ENCODE peak calls at places on chromosomes 1 and 21, in seven cellular contexts. T is cardiac muscle cell, Q is GM23338, L is uterus, J is neural progenitor cell, X is HepG2, N is psoas muscle. H is an unnamed sample.
A peak's percentile ranks its signal among the peaks of the same experiment; 100 is the strongest.

GRCh38 chr1:56543783-56544612 is 35.4 kb downstream of the PLPP3 start:
- DNase-seq in T (no peak), Q (peak; percentile 72), L (no peak), J (no peak), X (no peak), N (no peak), H (no peak)

GRCh38 chr1:165287781-165288180 is 68.7 kb downstream of the LMX1A start:
- DNase-seq in T (no peak), Q (no peak), L (no peak), J (no peak), X (no peak), N (no peak), H (no peak)

GRCh38 chr1:25503551-25504426 is 39.6 kb upstream of the LDLRAP1 start:
- DNase-seq in T (peak; percentile 62), Q (peak; percentile 91), L (no peak), J (peak; percentile 71), X (no peak), N (peak; percentile 46), H (peak; percentile 50)

GRCh38 chr1:203592156-203592555 is 34.5 kb upstream of the ATP2B4 start:
- DNase-seq in T (peak; percentile 82), Q (peak; percentile 57), L (peak; percentile 57), J (peak; percentile 77), X (peak; percentile 15), N (no peak), H (peak; percentile 74)

GRCh38 chr1:64280001-64280400 is 76.6 kb downstream of the UBE2U start:
- DNase-seq in T (no peak), Q (no peak), L (no peak), J (no peak), X (no peak), N (no peak), H (no peak)

GRCh38 chr1:199184180-199184579 is 545.3 kb downstream of the PTPRC start:
- DNase-seq in T (no peak), Q (no peak), L (no peak), J (no peak), X (no peak), N (no peak), H (no peak)

GRCh38 chr1:89605692-89606091 is 27.2 kb upstream of the LRRC8C start:
- DNase-seq in T (peak; percentile 57), Q (no peak), L (no peak), J (no peak), X (peak; percentile 75), N (no peak), H (no peak)

GRCh38 chr1:28887418-28887834 is 26.9 kb upstream of the EPB41 start:
- DNase-seq in T (peak; percentile 52), Q (peak; percentile 41), L (peak; percentile 27), J (peak; percentile 63), X (no peak), N (no peak), H (no peak)

GRCh38 chr21:28402616-28402989 is 590.1 kb downstream of the LTN1 start:
- DNase-seq in T (no peak), Q (no peak), L (no peak), J (no peak), X (no peak), N (no peak), H (no peak)

GRCh38 chr1:15068152-15068551 is 85.4 kb upstream of the TMEM51 start:
- DNase-seq in T (no peak), Q (no peak), L (no peak), J (no peak), X (no peak), N (no peak), H (no peak)

GRCh38 chr21:33948096-33948950 is 32.7 kb upstream of the ATP5PO start:
- DNase-seq in T (peak; percentile 82), Q (peak; percentile 94), L (peak; percentile 40), J (peak; percentile 85), X (no peak), N (peak; percentile 57), H (peak; percentile 86)
- TF ChIP-seq CTCF in T (no peak), Q (no peak), L (no peak), J (no peak), X (no peak), N (no peak), H (no peak)

GRCh38 chr1:39427369-39427768 is 64.1 kb upstream of the BMP8A start:
- DNase-seq in T (peak; percentile 56), Q (no peak), L (no peak), J (no peak), X (no peak), N (no peak), H (no peak)

GRCh38 chr1:39431927-39432326 is 59.5 kb upstream of the BMP8A start:
- DNase-seq in T (no peak), Q (no peak), L (no peak), J (no peak), X (no peak), N (no peak), H (no peak)

GRCh38 chr1:39425634-39426033 is 65.8 kb upstream of the BMP8A start:
- DNase-seq in T (no peak), Q (no peak), L (no peak), J (no peak), X (no peak), N (no peak), H (no peak)

GRCh38 chr1:39425151-39425550 is 66.3 kb upstream of the BMP8A start:
- DNase-seq in T (no peak), Q (no peak), L (no peak), J (no peak), X (no peak), N (no peak), H (no peak)

GRCh38 chr1:39427912-39428311 is 63.5 kb upstream of the BMP8A start:
- DNase-seq in T (no peak), Q (no peak), L (no peak), J (no peak), X (no peak), N (no peak), H (no peak)
- H3K4me1 ChIP-seq in T (peaks cover 26% of the 10 kb centered on the region), Q (no peaks in the 10 kb centered on the region), L (no peaks in the 10 kb centered on the region), J (no peaks in the 10 kb centered on the region), X (no peaks in the 10 kb centered on the region), N (peaks cover 56% of the 10 kb centered on the region), H (peaks cover 45% of the 10 kb centered on the region)

DNA sequence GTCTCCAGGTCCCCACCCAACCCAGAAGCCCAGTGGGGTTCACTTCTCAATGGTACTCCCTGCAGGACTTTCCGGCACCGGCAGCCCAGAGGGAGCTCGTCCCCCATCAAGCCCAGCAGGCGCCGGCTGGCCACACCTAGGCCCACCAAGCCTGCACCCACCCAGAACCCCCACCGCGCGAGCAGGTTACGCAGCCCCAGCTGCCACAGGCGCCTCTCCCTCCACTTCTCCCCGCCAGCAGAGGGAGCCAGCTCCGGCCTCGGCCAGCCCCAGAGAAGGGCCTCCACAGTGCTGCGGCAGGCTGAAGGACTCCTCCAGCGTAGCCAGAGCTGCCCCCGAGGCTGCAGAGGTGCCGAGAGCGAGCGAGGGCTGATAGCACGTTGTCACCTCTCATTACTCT is 722.3 kb downstream of the PLA2G4A start:
- DNase-seq in T (no peak), Q (peak; percentile 44), L (no peak), J (no peak), X (peak; percentile 0), N (no peak), H (peak; percentile 63)
- TF ChIP-seq CTCF in T (no peak), Q (peak; percentile 52), L (no peak), J (peak; percentile 4), X (peak; percentile 38), N (no peak), H (no peak)

GRCh38 chr1:175834597-175834996 is 91.2 kb upstream of the TNR start:
- DNase-seq in T (no peak), Q (no peak), L (no peak), J (no peak), X (no peak), N (no peak), H (no peak)
- H3K4me1 ChIP-seq in T (peaks cover 14% of the 10 kb centered on the region), Q (peaks cover 23% of the 10 kb centered on the region), L (no peaks in the 10 kb centered on the region), J (no peaks in the 10 kb centered on the region), X (peaks cover 7% of the 10 kb centered on the region), N (no peaks in the 10 kb centered on the region), H (no peaks in the 10 kb centered on the region)